ENCODE peak calls at places on chromosomes 7 and 10, in eight cellular contexts. A, Z, T, I, H, Q, V and R are unnamed samples.

GRCh38 chr7:4835398-4836205 is 26.2 kb downstream of the PAPOLB start:
- DNase-seq in V (no peak), I (no peak), Q (no peak), Z (no peak), A (no peak), T (no peak), H (no peak), R (no peak)

GRCh38 chr10:26739087-26739631 is 41.7 kb downstream of the PDSS1 start:
- DNase-seq in A (no peak), Q (no peak), V (no peak), T (no peak), Z (peak), I (no peak), H (no peak), R (no peak)

GRCh38 chr10:89206402-89207180 is 526 bp downstream of the CH25H start:
- DNase-seq in I (no peak), A (peak), Z (no peak), Q (peak), T (no peak), V (peak), H (no peak), R (peak)

GRCh38 chr7:151672706-151673105 is 153.0 kb upstream of the RHEB start:
- DNase-seq in V (no peak), T (no peak), Z (no peak), H (no peak), A (no peak), Q (no peak), I (no peak), R (no peak)

GRCh38 chr10:67115972-67116371 is 190.1 kb downstream of the LRRTM3 start:
- DNase-seq in T (no peak), H (no peak), Q (no peak), V (peak), A (no peak), Z (no peak), I (no peak), R (no peak)

GRCh38 chr10:102802920-102803534 is 34.2 kb downstream of the CYP17A1 start:
- DNase-seq in V (peak), A (peak), Z (no peak), H (no peak), Q (no peak), T (no peak), I (no peak), R (peak)

GRCh38 chr10:21393941-21394340 is 131.5 kb downstream of the SKIDA1 start:
- DNase-seq in H (no peak), Z (no peak), I (no peak), Q (no peak), T (no peak), A (no peak), V (no peak), R (no peak)

GRCh38 chr7:138358850-138359341 is 101.2 kb upstream of the TRIM24 start:
- DNase-seq in Q (no peak), A (no peak), T (no peak), Z (no peak), V (peak), I (no peak), H (no peak), R (no peak)

GRCh38 chr10:99709480-99710229 is 22.3 kb downstream of the COX15 start:
- DNase-seq in T (no peak), I (no peak), A (peak), Z (no peak), H (no peak), Q (no peak), V (peak), R (peak)

GRCh38 chr10:47406870-47407648 is 23.0 kb upstream of the ZNF488 start:
- DNase-seq in T (no peak), Z (no peak), Q (no peak), V (peak), I (no peak), H (no peak), A (no peak), R (no peak)

GRCh38 chr7:105210721-105211205 is 178.0 kb downstream of the SRPK2 start:
- DNase-seq in A (peak), I (no peak), V (peak), T (no peak), Z (peak), H (no peak), Q (no peak), R (peak)

GRCh38 chr10:76422769-76423168 is 991.3 kb downstream of the LRMDA start:
- DNase-seq in Q (no peak), H (no peak), A (no peak), I (no peak), T (no peak), Z (no peak), V (no peak), R (no peak)
- TF ChIP-seq CTCF in Q (no peak), H (no peak), A (no peak), I (peak), T (no peak), Z (no peak), V (no peak), R (no peak)

DNA sequence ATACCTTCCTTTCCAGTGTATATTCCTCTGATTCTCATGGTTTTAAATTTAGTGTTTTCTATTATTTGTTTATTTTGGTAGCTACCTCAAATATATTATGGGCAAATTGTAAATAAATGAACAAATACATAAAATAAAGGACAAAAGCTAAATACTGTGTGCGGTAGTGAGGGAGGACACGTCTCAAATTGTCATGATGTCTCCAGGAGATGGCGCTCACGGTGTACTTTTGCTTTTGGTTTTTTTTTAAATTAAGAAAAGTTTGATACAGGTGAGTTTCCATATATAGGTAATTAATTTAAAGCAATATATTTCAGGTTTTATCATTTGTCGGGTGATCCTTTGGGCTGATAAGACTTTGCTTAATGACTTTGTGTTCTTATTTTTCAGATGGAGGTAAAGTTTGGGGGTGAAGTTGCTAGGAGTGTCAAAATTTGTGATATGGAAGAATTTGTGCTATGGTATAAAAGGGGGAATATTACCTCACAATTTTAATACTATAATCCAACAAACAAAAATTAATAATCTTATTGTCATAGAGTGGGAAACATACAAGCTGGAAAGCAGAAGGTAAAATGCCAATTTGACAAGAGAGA is 68.4 kb upstream of the TMEM229A start:
- DNase-seq in A (peak), Q (no peak), Z (peak), V (no peak), H (no peak), T (no peak), I (no peak), R (peak)
- TF ChIP-seq CTCF in A (no peak), Q (no peak), Z (peak), V (peak), H (peak), T (no peak), I (peak), R (peak)

GRCh38 chr10:78664929-78665525 is 403.7 kb upstream of the ZMIZ1 start:
- DNase-seq in Q (no peak), V (peak), I (no peak), H (no peak), T (no peak), A (peak), Z (peak), R (no peak)
- TF ChIP-seq CTCF in Q (peak), V (peak), I (peak), H (no peak), T (peak), A (peak), Z (peak), R (peak)

GRCh38 chr10:16423599-16423998 is 13.2 kb upstream of the PTER start:
- DNase-seq in T (no peak), Q (no peak), I (no peak), V (no peak), Z (no peak), H (no peak), A (no peak), R (no peak)
- TF ChIP-seq CTCF in T (no peak), Q (no peak), I (no peak), V (no peak), Z (no peak), H (no peak), A (no peak), R (no peak)

GRCh38 chr7:90455163-90456030 is 14.0 kb upstream of the PTTG1IP2 start:
- DNase-seq in A (peak), I (no peak), Z (peak), Q (no peak), T (no peak), H (no peak), V (peak), R (peak)
- TF ChIP-seq CTCF in A (peak), I (peak), Z (peak), Q (peak), T (peak), H (peak), V (peak), R (peak)

GRCh38 chr10:9766762-9767161 is 1250.9 kb upstream of the CELF2 start:
- DNase-seq in T (no peak), A (no peak), H (no peak), Q (no peak), I (no peak), V (no peak), Z (peak), R (no peak)
- TF ChIP-seq CTCF in T (no peak), A (no peak), H (no peak), Q (no peak), I (peak), V (no peak), Z (peak), R (no peak)

GRCh38 chr7:111855161-111855841 is 293.0 kb upstream of the IMMP2L start:
- DNase-seq in A (peak), Q (no peak), I (no peak), Z (peak), H (no peak), V (peak), T (no peak), R (peak)

GRCh38 chr7:111852081-111852480 is 289.8 kb upstream of the IMMP2L start:
- DNase-seq in V (no peak), Z (no peak), T (no peak), Q (no peak), A (no peak), I (no peak), H (no peak), R (no peak)

GRCh38 chr7:111858331-111858730 is 296.0 kb upstream of the IMMP2L start:
- DNase-seq in H (no peak), Q (no peak), I (no peak), A (no peak), Z (no peak), T (no peak), V (no peak), R (no peak)

GRCh38 chr7:111855842-111856227 is 293.5 kb upstream of the IMMP2L start:
- DNase-seq in H (no peak), T (no peak), V (peak), I (no peak), A (peak), Q (no peak), Z (no peak), R (no peak)

DNA sequence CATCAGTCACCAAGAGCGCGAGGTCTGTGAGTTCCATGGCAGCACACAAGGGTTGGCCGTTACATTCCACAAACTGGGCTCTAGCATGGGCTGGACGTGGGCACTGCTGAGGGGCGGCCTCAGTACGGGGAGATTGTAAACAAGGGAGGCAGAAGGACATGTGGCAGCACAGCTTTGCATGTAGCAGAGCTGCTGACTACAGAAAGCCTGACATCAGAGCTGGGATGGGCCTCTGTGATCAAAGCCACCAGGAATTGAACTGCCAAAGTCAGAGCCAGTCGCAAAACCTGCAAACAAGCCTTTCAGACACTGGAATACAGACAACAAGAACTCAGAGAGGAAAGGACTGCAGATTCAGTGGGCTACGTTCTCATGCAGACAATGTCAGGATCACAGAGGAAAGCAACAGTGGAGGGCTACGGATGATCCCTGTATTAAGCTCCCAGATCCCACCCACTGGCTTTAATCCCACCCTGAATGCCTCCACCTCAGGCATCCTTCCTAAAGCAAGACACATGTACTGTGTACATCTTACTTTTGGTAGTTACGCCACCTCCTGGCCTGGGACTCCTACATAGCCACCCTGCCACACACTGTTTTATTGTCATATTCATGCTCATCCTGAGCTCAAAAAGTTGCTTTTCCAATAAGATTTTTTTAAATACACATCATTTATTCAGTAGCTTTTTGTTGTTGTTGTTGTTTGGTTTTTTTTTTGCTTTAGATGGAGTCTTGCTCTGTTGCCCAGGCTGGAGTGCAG is 291.1 kb upstream of the IMMP2L start:
- DNase-seq in A (no peak), Z (no peak), H (no peak), T (no peak), V (no peak), Q (no peak), I (no peak), R (no peak)
- TF ChIP-seq CTCF in A (no peak), Z (peak), H (no peak), T (no peak), V (no peak), Q (no peak), I (peak), R (peak)